ENCODE peak calls at places on chromosome 1, in ten cellular contexts. One of them, this sample, is unnamed.

GRCh38 chr1:166133276-166133841 is 33.4 kb downstream of the FAM78B start:
- DNase-seq in fibroblast of the aortic adventitia: peak; percentile 15
- DNase-seq in cardiac fibroblast: peak; percentile 46
- DNase-seq in left lung: no peak
- DNase-seq in HCT116: peak; percentile 10
- DNase-seq in bronchial epithelial cell: peak; percentile 6
- DNase-seq in heart left ventricle: no peak
- DNase-seq in ovary: no peak
- DNase-seq in mammary epithelial cell: peak; percentile 5
- DNase-seq in Caco-2: no peak
- DNase-seq in this sample: peak; percentile 1

GRCh38 chr1:99965646-99966375 is 4.0 kb upstream of the SLC35A3 start:
- DNase-seq in fibroblast of the aortic adventitia: no peak
- DNase-seq in cardiac fibroblast: no peak
- DNase-seq in left lung: no peak
- DNase-seq in HCT116: no peak
- DNase-seq in bronchial epithelial cell: peak; percentile 72
- DNase-seq in heart left ventricle: no peak
- DNase-seq in ovary: no peak
- DNase-seq in mammary epithelial cell: no peak
- DNase-seq in Caco-2: no peak
- DNase-seq in this sample: no peak

GRCh38 chr1:3127738-3128137 is 58.7 kb downstream of the PRDM16 start:
- DNase-seq in fibroblast of the aortic adventitia: no peak
- DNase-seq in cardiac fibroblast: no peak
- DNase-seq in left lung: peak; percentile 83
- DNase-seq in HCT116: no peak
- DNase-seq in bronchial epithelial cell: no peak
- DNase-seq in heart left ventricle: no peak
- DNase-seq in ovary: no peak
- DNase-seq in mammary epithelial cell: no peak
- DNase-seq in Caco-2: no peak
- DNase-seq in this sample: no peak

GRCh38 chr1:198910816-198911215 is 272.0 kb downstream of the PTPRC start:
- DNase-seq in fibroblast of the aortic adventitia: no peak
- DNase-seq in cardiac fibroblast: no peak
- DNase-seq in left lung: no peak
- DNase-seq in HCT116: no peak
- DNase-seq in bronchial epithelial cell: no peak
- DNase-seq in heart left ventricle: no peak
- DNase-seq in ovary: no peak
- DNase-seq in mammary epithelial cell: no peak
- DNase-seq in Caco-2: no peak
- DNase-seq in this sample: no peak

GRCh38 chr1:232247669-232248068 is 382.3 kb downstream of the SIPA1L2 start:
- DNase-seq in fibroblast of the aortic adventitia: no peak
- DNase-seq in cardiac fibroblast: no peak
- DNase-seq in left lung: no peak
- DNase-seq in HCT116: no peak
- DNase-seq in bronchial epithelial cell: no peak
- DNase-seq in heart left ventricle: no peak
- DNase-seq in ovary: no peak
- DNase-seq in mammary epithelial cell: no peak
- DNase-seq in Caco-2: no peak
- DNase-seq in this sample: no peak

GRCh38 chr1:40421348-40421693 is 29.0 kb upstream of the ZFP69B start:
- DNase-seq in fibroblast of the aortic adventitia: no peak
- DNase-seq in cardiac fibroblast: no peak
- DNase-seq in left lung: no peak
- DNase-seq in HCT116: no peak
- DNase-seq in bronchial epithelial cell: no peak
- DNase-seq in heart left ventricle: no peak
- DNase-seq in ovary: no peak
- DNase-seq in mammary epithelial cell: no peak
- DNase-seq in Caco-2: no peak
- DNase-seq in this sample: no peak

GRCh38 chr1:113786055-113786454 is 26.2 kb downstream of the RSBN1 start:
- DNase-seq in fibroblast of the aortic adventitia: no peak
- DNase-seq in cardiac fibroblast: peak; percentile 39
- DNase-seq in left lung: no peak
- DNase-seq in HCT116: no peak
- DNase-seq in bronchial epithelial cell: no peak
- DNase-seq in heart left ventricle: no peak
- DNase-seq in ovary: no peak
- DNase-seq in mammary epithelial cell: peak; percentile 35
- DNase-seq in Caco-2: peak; percentile 20
- DNase-seq in this sample: no peak

GRCh38 chr1:3312894-3313578 is 141.4 kb upstream of the ARHGEF16 start:
- DNase-seq in fibroblast of the aortic adventitia: peak; percentile 99
- DNase-seq in cardiac fibroblast: peak; percentile 94
- DNase-seq in left lung: peak; percentile 95
- DNase-seq in HCT116: peak; percentile 88
- DNase-seq in bronchial epithelial cell: peak; percentile 78
- DNase-seq in heart left ventricle: peak; percentile 94
- DNase-seq in ovary: peak; percentile 93
- DNase-seq in mammary epithelial cell: peak; percentile 42
- DNase-seq in Caco-2: peak; percentile 76
- DNase-seq in this sample: peak; percentile 97

GRCh38 chr1:186829679-186830587 is 1.2 kb downstream of the PLA2G4A start:
- DNase-seq in fibroblast of the aortic adventitia: peak; percentile 15
- DNase-seq in cardiac fibroblast: no peak
- DNase-seq in left lung: no peak
- DNase-seq in HCT116: no peak
- DNase-seq in bronchial epithelial cell: no peak
- DNase-seq in heart left ventricle: no peak
- DNase-seq in ovary: no peak
- DNase-seq in mammary epithelial cell: no peak
- DNase-seq in Caco-2: no peak
- DNase-seq in this sample: no peak

GRCh38 chr1:224080082-224080774 is 33.7 kb upstream of the FBXO28 start:
- DNase-seq in fibroblast of the aortic adventitia: peak; percentile 51
- DNase-seq in cardiac fibroblast: peak; percentile 92
- DNase-seq in left lung: no peak
- DNase-seq in HCT116: peak; percentile 53
- DNase-seq in bronchial epithelial cell: peak; percentile 38
- DNase-seq in heart left ventricle: no peak
- DNase-seq in ovary: no peak
- DNase-seq in mammary epithelial cell: peak; percentile 48
- DNase-seq in Caco-2: no peak
- DNase-seq in this sample: peak; percentile 47
- H3K4me3 ChIP-seq in fibroblast of the aortic adventitia: no peak overlapping the region
- H3K4me3 ChIP-seq in cardiac fibroblast: no peak overlapping the region
- H3K4me3 ChIP-seq in left lung: no peak overlapping the region
- H3K4me3 ChIP-seq in HCT116: no peak overlapping the region
- H3K4me3 ChIP-seq in bronchial epithelial cell: no peak overlapping the region
- H3K4me3 ChIP-seq in heart left ventricle: no peak overlapping the region
- H3K4me3 ChIP-seq in ovary: no peak overlapping the region
- H3K4me3 ChIP-seq in mammary epithelial cell: no peak overlapping the region
- H3K4me3 ChIP-seq in Caco-2: no peak overlapping the region
- H3K4me3 ChIP-seq in this sample: no peak overlapping the region

GRCh38 chr1:24910210-24910609 is 19.9 kb downstream of the RUNX3 start:
- DNase-seq in fibroblast of the aortic adventitia: no peak
- DNase-seq in cardiac fibroblast: no peak
- DNase-seq in left lung: no peak
- DNase-seq in HCT116: no peak
- DNase-seq in bronchial epithelial cell: no peak
- DNase-seq in heart left ventricle: no peak
- DNase-seq in ovary: no peak
- DNase-seq in mammary epithelial cell: no peak
- DNase-seq in Caco-2: no peak
- DNase-seq in this sample: no peak

GRCh38 chr1:24911651-24912144 is 18.4 kb downstream of the RUNX3 start:
- DNase-seq in fibroblast of the aortic adventitia: no peak
- DNase-seq in cardiac fibroblast: no peak
- DNase-seq in left lung: no peak
- DNase-seq in HCT116: no peak
- DNase-seq in bronchial epithelial cell: no peak
- DNase-seq in heart left ventricle: no peak
- DNase-seq in ovary: no peak
- DNase-seq in mammary epithelial cell: no peak
- DNase-seq in Caco-2: no peak
- DNase-seq in this sample: no peak

GRCh38 chr1:24908591-24909259 is 21.4 kb downstream of the RUNX3 start:
- DNase-seq in fibroblast of the aortic adventitia: no peak
- DNase-seq in cardiac fibroblast: no peak
- DNase-seq in left lung: no peak
- DNase-seq in HCT116: no peak
- DNase-seq in bronchial epithelial cell: no peak
- DNase-seq in heart left ventricle: no peak
- DNase-seq in ovary: no peak
- DNase-seq in mammary epithelial cell: no peak
- DNase-seq in Caco-2: no peak
- DNase-seq in this sample: no peak

GRCh38 chr1:24910751-24911650 is 19.1 kb downstream of the RUNX3 start:
- DNase-seq in fibroblast of the aortic adventitia: no peak
- DNase-seq in cardiac fibroblast: peak; percentile 41
- DNase-seq in left lung: peak; percentile 72
- DNase-seq in HCT116: no peak
- DNase-seq in bronchial epithelial cell: peak; percentile 16
- DNase-seq in heart left ventricle: no peak
- DNase-seq in ovary: no peak
- DNase-seq in mammary epithelial cell: no peak
- DNase-seq in Caco-2: no peak
- DNase-seq in this sample: no peak

GRCh38 chr1:24909388-24909898 is 20.6 kb downstream of the RUNX3 start:
- DNase-seq in fibroblast of the aortic adventitia: peak; percentile 80
- DNase-seq in cardiac fibroblast: peak; percentile 86
- DNase-seq in left lung: peak; percentile 80
- DNase-seq in HCT116: no peak
- DNase-seq in bronchial epithelial cell: peak; percentile 63
- DNase-seq in heart left ventricle: no peak
- DNase-seq in ovary: no peak
- DNase-seq in mammary epithelial cell: no peak
- DNase-seq in Caco-2: peak; percentile 68
- DNase-seq in this sample: peak; percentile 85
- TF ChIP-seq CTCF in fibroblast of the aortic adventitia: peak; percentile 74
- TF ChIP-seq CTCF in cardiac fibroblast: peak; percentile 79
- TF ChIP-seq CTCF in left lung: peak; percentile 60
- TF ChIP-seq CTCF in HCT116: peak; percentile 42
- TF ChIP-seq CTCF in bronchial epithelial cell: peak; percentile 59
- TF ChIP-seq CTCF in heart left ventricle: peak; percentile 42
- TF ChIP-seq CTCF in ovary: no peak
- TF ChIP-seq CTCF in mammary epithelial cell: peak; percentile 25
- TF ChIP-seq CTCF in Caco-2: peak; percentile 42
- TF ChIP-seq CTCF in this sample: peak; percentile 72

GRCh38 chr1:45622891-45623394 is 911 bp downstream of the CCDC17 start:
- DNase-seq in fibroblast of the aortic adventitia: no peak
- DNase-seq in cardiac fibroblast: no peak
- DNase-seq in left lung: peak; percentile 79
- DNase-seq in HCT116: no peak
- DNase-seq in bronchial epithelial cell: no peak
- DNase-seq in heart left ventricle: peak; percentile 63
- DNase-seq in ovary: peak; percentile 51
- DNase-seq in mammary epithelial cell: no peak
- DNase-seq in Caco-2: no peak
- DNase-seq in this sample: no peak
- H3K4me3 ChIP-seq in fibroblast of the aortic adventitia: no peak overlapping the region
- H3K4me3 ChIP-seq in cardiac fibroblast: no peak overlapping the region
- H3K4me3 ChIP-seq in left lung: no peak overlapping the region
- H3K4me3 ChIP-seq in HCT116: no peak overlapping the region
- H3K4me3 ChIP-seq in bronchial epithelial cell: no peak overlapping the region
- H3K4me3 ChIP-seq in heart left ventricle: peak overlapping the region; percentile 48
- H3K4me3 ChIP-seq in ovary: no peak overlapping the region
- H3K4me3 ChIP-seq in mammary epithelial cell: no peak overlapping the region
- H3K4me3 ChIP-seq in Caco-2: no peak overlapping the region
- H3K4me3 ChIP-seq in this sample: no peak overlapping the region

GRCh38 chr1:54107131-54107530 is 45.7 kb downstream of the CDCP2 start:
- DNase-seq in fibroblast of the aortic adventitia: no peak
- DNase-seq in cardiac fibroblast: peak; percentile 42
- DNase-seq in left lung: no peak
- DNase-seq in HCT116: no peak
- DNase-seq in bronchial epithelial cell: no peak
- DNase-seq in heart left ventricle: no peak
- DNase-seq in ovary: no peak
- DNase-seq in mammary epithelial cell: no peak
- DNase-seq in Caco-2: no peak
- DNase-seq in this sample: peak; percentile 33
- TF ChIP-seq CTCF in fibroblast of the aortic adventitia: peak; percentile 25
- TF ChIP-seq CTCF in cardiac fibroblast: peak; percentile 29
- TF ChIP-seq CTCF in left lung: no peak
- TF ChIP-seq CTCF in HCT116: no peak
- TF ChIP-seq CTCF in bronchial epithelial cell: no peak
- TF ChIP-seq CTCF in heart left ventricle: no peak
- TF ChIP-seq CTCF in ovary: no peak
- TF ChIP-seq CTCF in mammary epithelial cell: peak; percentile 37
- TF ChIP-seq CTCF in Caco-2: peak; percentile 17
- TF ChIP-seq CTCF in this sample: peak; percentile 34

GRCh38 chr1:203536981-203537455 is 43.1 kb downstream of the OPTC start:
- DNase-seq in fibroblast of the aortic adventitia: peak; percentile 94
- DNase-seq in cardiac fibroblast: peak; percentile 66
- DNase-seq in left lung: no peak
- DNase-seq in HCT116: no peak
- DNase-seq in bronchial epithelial cell: peak; percentile 87
- DNase-seq in heart left ventricle: no peak
- DNase-seq in ovary: no peak
- DNase-seq in mammary epithelial cell: peak; percentile 55
- DNase-seq in Caco-2: peak; percentile 89
- DNase-seq in this sample: peak; percentile 91
- H3K4me3 ChIP-seq in fibroblast of the aortic adventitia: no peak overlapping the region
- H3K4me3 ChIP-seq in cardiac fibroblast: no peak overlapping the region
- H3K4me3 ChIP-seq in left lung: no peak overlapping the region
- H3K4me3 ChIP-seq in HCT116: no peak overlapping the region
- H3K4me3 ChIP-seq in bronchial epithelial cell: no peak overlapping the region
- H3K4me3 ChIP-seq in heart left ventricle: no peak overlapping the region
- H3K4me3 ChIP-seq in ovary: no peak overlapping the region
- H3K4me3 ChIP-seq in mammary epithelial cell: no peak overlapping the region
- H3K4me3 ChIP-seq in Caco-2: no peak overlapping the region
- H3K4me3 ChIP-seq in this sample: no peak overlapping the region

This sample was measured in fibroblast of pulmonary artery.